ENCODE peak calls at places on chromosome 3, in six cellular contexts. S, W, H, C, Q and X are unnamed samples.

GRCh38 chr3:187969581-187969950 is 184.4 kb upstream of the LPP start:
- DNase-seq in S (no peak), W (no peak), H (no peak), C (no peak), Q (no peak), X (no peak)

GRCh38 chr3:182357928-182358327 is 435.4 kb upstream of the ATP11B start:
- DNase-seq in S (peak; percentile 18), W (no peak), H (no peak), C (peak; percentile 9), Q (no peak), X (no peak)

GRCh38 chr3:142853270-142854163 is 35.4 kb downstream of the PCOLCE2 start:
- DNase-seq in S (no peak), W (peak; percentile 24), H (no peak), C (no peak), Q (peak; percentile 65), X (peak; percentile 81)

GRCh38 chr3:187999821-188000220 is 154.1 kb upstream of the LPP start:
- DNase-seq in S (peak; percentile 16), W (no peak), H (peak; percentile 24), C (no peak), Q (no peak), X (no peak)

GRCh38 chr3:179826247-179826637 is 173.4 kb downstream of the USP13 start:
- DNase-seq in S (no peak), W (no peak), H (no peak), C (no peak), Q (no peak), X (no peak)

GRCh38 chr3:119664370-119664769 is 4.0 kb upstream of the POPDC2 start:
- DNase-seq in S (no peak), W (no peak), H (no peak), C (no peak), Q (no peak), X (peak; percentile 48)

GRCh38 chr3:31364711-31365110 is 168.0 kb upstream of the STT3B start:
- DNase-seq in S (no peak), W (no peak), H (no peak), C (no peak), Q (no peak), X (peak; percentile 78)

GRCh38 chr3:2268779-2269178 is 170.1 kb downstream of the CNTN4 start:
- DNase-seq in S (peak; percentile 16), W (no peak), H (no peak), C (peak; percentile 23), Q (no peak), X (no peak)

GRCh38 chr3:54891540-54891897 is 36.3 kb downstream of the LRTM1 start:
- DNase-seq in S (no peak), W (no peak), H (no peak), C (peak; percentile 26), Q (peak; percentile 94), X (peak; percentile 99)

GRCh38 chr3:186180151-186180550 is 71.3 kb upstream of the ETV5 start:
- DNase-seq in S (no peak), W (no peak), H (no peak), C (no peak), Q (no peak), X (no peak)

DNA sequence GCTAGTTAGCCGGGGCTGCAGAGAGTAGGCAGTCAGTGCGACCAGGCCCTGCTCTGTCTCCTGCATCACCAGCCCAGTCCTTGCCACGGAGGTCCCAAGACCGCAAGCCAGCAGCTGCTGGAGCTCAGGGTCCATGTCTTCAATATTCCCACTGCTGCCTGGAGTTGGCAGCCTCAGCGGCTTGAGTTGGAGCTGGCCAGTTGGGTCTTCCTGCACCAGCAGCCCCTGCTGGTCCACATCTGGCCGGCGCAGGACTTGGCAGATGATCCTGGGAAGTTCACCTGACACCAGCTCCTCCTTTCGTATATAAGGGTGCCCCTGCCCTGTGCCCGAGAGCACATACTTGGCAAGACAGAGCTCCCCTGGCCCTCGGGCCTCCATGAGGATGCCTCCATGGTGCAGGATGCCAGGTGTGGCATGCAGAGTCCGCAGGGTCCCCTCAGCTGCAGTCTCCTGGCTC is 5.7 kb downstream of the XIRP1 start:
- DNase-seq in S (no peak), W (no peak), H (no peak), C (no peak), Q (no peak), X (no peak)
- TF ChIP-seq EZH2phosphoT487 in S (no peak), W (no peak), H (no peak), C (no peak), Q (no peak), X (no peak)

DNA sequence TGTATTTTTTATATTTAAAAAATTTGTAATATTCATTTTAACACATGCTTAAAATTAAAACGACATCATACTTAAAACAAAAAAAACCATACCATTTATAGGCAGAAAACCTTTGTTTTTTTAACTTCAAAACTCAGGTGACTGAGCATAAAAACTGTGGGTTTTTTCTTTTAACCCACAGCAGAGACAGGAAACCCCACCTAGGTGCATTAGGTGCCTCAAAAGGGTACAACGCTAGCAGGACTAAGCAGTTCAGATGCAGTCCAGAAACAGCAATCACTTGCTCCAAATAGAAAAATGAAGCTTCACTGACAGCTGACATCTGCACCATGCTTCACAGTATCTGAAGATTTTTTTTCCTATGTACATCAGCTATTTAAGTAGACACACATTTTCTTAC is 52.3 kb downstream of the GLB1 start:
- DNase-seq in S (no peak), W (no peak), H (peak; percentile 45), C (no peak), Q (no peak), X (no peak)
- H2AFZ ChIP-seq in S (no peak overlapping the region), W (no peak overlapping the region), H (no peak overlapping the region), C (no peak overlapping the region), Q (no peak overlapping the region), X (no peak overlapping the region)

GRCh38 chr3:128421439-128421836 is 45.3 kb downstream of the DNAJB8 start:
- DNase-seq in S (no peak), W (no peak), H (no peak), C (no peak), Q (no peak), X (no peak)

GRCh38 chr3:128424508-128425069 is 42.1 kb downstream of the DNAJB8 start:
- DNase-seq in S (no peak), W (peak; percentile 63), H (no peak), C (no peak), Q (no peak), X (peak; percentile 55)

GRCh38 chr3:128421966-128422365 is 44.7 kb downstream of the DNAJB8 start:
- DNase-seq in S (no peak), W (no peak), H (no peak), C (no peak), Q (no peak), X (no peak)

GRCh38 chr3:128423525-128424147 is 43.1 kb downstream of the DNAJB8 start:
- DNase-seq in S (no peak), W (no peak), H (no peak), C (no peak), Q (no peak), X (no peak)

DNA sequence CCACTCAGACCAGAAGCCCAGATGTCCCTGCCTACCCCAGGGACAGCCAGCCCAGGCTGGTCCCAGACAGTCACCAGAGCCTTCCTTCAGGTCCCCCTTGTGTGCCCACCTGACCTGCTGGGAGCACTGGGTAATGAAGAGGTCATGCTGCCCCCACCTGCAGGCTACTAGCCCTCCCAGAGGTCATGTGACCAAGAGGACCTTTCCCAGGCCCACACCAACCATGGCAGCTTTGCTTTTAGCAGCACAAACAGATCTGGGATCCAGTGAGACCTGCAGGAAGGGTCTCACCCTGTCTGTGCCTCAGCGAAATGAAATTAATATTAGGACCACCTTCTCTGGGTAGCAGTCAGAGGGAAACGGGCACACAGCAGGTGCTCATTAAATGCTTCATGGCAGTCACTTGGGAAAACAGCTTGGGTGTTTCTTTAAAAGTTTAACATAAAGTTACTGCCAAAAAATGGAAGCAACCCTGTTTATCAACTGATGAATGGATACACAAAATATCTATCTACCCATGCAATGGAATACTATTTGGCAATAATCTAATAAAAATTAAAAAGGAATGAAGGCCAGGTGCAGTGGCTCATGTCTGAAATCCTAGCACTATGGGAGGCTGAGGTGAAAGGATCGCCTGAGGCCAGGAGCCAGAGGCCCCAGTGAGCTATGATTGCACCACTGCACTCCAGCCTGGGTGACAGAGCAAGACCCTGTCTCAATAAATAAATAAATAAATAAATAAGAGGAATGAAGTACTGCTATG is 43.7 kb downstream of the DNAJB8 start:
- DNase-seq in S (no peak), W (no peak), H (no peak), C (no peak), Q (no peak), X (no peak)
- TF ChIP-seq EZH2phosphoT487 in S (no peak), W (no peak), H (no peak), C (no peak), Q (no peak), X (no peak)

GRCh38 chr3:184765730-184766074 is 46.3 kb upstream of the VPS8 start:
- DNase-seq in S (no peak), W (no peak), H (no peak), C (no peak), Q (no peak), X (peak; percentile 66)
- H2AFZ ChIP-seq in S (no peak overlapping the region), W (no peak overlapping the region), H (no peak overlapping the region), C (no peak overlapping the region), Q (no peak overlapping the region), X (no peak overlapping the region)

GRCh38 chr3:52272831-52273230 is 5.6 kb downstream of the WDR82 start:
- DNase-seq in S (no peak), W (no peak), H (peak; percentile 5), C (no peak), Q (no peak), X (no peak)

GRCh38 chr3:52277972-52278509 is 408 bp downstream of the WDR82 start:
- DNase-seq in S (peak; percentile 62), W (no peak), H (peak; percentile 63), C (peak; percentile 81), Q (peak; percentile 78), X (peak; percentile 81)

GRCh38 chr3:52280046-52280445 is 1.6 kb upstream of the WDR82 start:
- DNase-seq in S (no peak), W (no peak), H (no peak), C (peak; percentile 57), Q (peak; percentile 68), X (peak; percentile 54)

GRCh38 chr3:52278510-52279069 is at the start of gene WDR82:
- DNase-seq in S (peak; percentile 97), W (peak; percentile 79), H (peak; percentile 92), C (peak; percentile 98), Q (peak; percentile 99), X (peak; percentile 97)

GRCh38 chr3:52277071-52277964 is 1.1 kb downstream of the WDR82 start:
- DNase-seq in S (peak; percentile 53), W (no peak), H (peak; percentile 64), C (peak; percentile 58), Q (peak; percentile 85), X (peak; percentile 77)
- TF ChIP-seq EZH2phosphoT487 in S (no peak), W (no peak), H (no peak), C (no peak), Q (no peak), X (no peak)

DNA sequence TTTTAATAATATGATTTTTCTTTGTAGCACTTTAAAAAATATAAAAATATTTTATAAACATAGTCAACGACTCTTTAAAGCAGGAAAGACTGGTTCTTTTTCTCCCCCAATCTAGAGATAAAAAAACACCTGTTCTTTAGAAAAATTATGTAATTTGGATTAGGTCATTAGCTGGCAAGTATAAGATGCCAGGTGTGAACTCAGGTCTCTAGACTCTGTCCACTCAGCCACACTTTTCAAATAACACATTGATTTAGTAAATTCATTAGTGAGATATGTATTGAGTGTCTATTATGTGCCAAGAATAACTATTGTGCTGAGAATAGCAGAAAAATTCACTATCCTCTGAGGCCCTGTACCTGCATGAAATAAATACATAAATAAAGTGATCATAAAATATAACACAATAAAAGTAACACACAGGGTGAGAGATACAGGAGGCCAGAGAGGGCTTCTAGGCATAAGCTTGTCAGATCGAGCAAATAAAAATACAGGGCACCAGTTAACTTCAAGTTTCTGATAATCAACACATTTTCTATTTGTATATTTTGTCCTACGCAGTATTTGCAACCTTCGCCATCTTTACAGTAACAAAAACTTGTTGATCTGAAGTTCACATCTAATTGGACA is 867.1 kb upstream of the GBE1 start:
- DNase-seq in S (no peak), W (no peak), H (no peak), C (no peak), Q (no peak), X (no peak)
- H2AFZ ChIP-seq in S (no peak overlapping the region), W (no peak overlapping the region), H (no peak overlapping the region), C (no peak overlapping the region), Q (no peak overlapping the region), X (no peak overlapping the region)